ENCODE peak calls at places on chromosomes 6 and 20, in seven cellular contexts. V is IMR-90, D is trophoblast cell, Z is mesendoderm, C is H9, M is mesenchymal stem cell, L is H1. I is an unnamed sample. For H3K27me3, the result is how much of the 10 kb centered on the place peaks cover.

GRCh38 chr6:1079525-1079924 is 232.4 kb upstream of the FOXQ1 start:
- DNase-seq in V (no peak), D (peak), Z (peak), C (no peak), M (peak), L (no peak), I (no peak)

GRCh38 chr20:20318318-20319161 is 49.4 kb upstream of the INSM1 start:
- DNase-seq in V (no peak), D (no peak), Z (no peak), C (no peak), M (no peak), L (no peak), I (no peak)

GRCh38 chr20:44776977-44777376 is 31.3 kb downstream of the KCNK15 start:
- DNase-seq in V (peak), D (no peak), Z (peak), C (no peak), M (peak), L (peak), I (peak)

GRCh38 chr20:5197847-5198650 is 71.2 kb downstream of the CDS2 start:
- DNase-seq in V (no peak), D (no peak), Z (no peak), C (no peak), M (no peak), L (no peak), I (no peak)

GRCh38 chr6:105587349-105588115 is 184.7 kb upstream of the PREP start:
- DNase-seq in V (peak), D (peak), Z (no peak), C (no peak), M (peak), L (no peak), I (no peak)

GRCh38 chr6:70379473-70380013 is 33.8 kb upstream of the FAM135A start:
- DNase-seq in V (no peak), D (no peak), Z (no peak), C (no peak), M (no peak), L (no peak), I (no peak)

GRCh38 chr6:44113396-44113795 is 13.9 kb downstream of the MRPL14 start:
- DNase-seq in V (no peak), D (no peak), Z (peak), C (no peak), M (no peak), L (no peak), I (no peak)

GRCh38 chr6:73801652-73802268 is 105.8 kb downstream of the CD109 start:
- DNase-seq in V (peak), D (no peak), Z (no peak), C (no peak), M (no peak), L (no peak), I (no peak)

GRCh38 chr6:125552819-125553218 is 196.6 kb upstream of the HEY2 start:
- DNase-seq in V (no peak), D (no peak), Z (no peak), C (no peak), M (no peak), L (no peak), I (no peak)

GRCh38 chr6:26457407-26457795 is 354 bp upstream of the BTN2A1 start:
- DNase-seq in V (no peak), D (no peak), Z (peak), C (peak), M (no peak), L (peak), I (no peak)

GRCh38 chr20:37941992-37942391 is 39.1 kb downstream of the VSTM2L start:
- DNase-seq in V (no peak), D (no peak), Z (no peak), C (peak), M (no peak), L (no peak), I (no peak)

GRCh38 chr6:163383912-163384311 is 30.6 kb upstream of the QKI start:
- DNase-seq in V (peak), D (no peak), Z (no peak), C (no peak), M (no peak), L (no peak), I (no peak)

GRCh38 chr20:51542033-51542893 is at the start of gene NFATC2:
- DNase-seq in V (no peak), D (no peak), Z (peak), C (peak), M (no peak), L (peak), I (no peak)

GRCh38 chr6:42709871-42710270 is 12.5 kb downstream of the PRPH2 start:
- DNase-seq in V (no peak), D (no peak), Z (no peak), C (no peak), M (no peak), L (no peak), I (no peak)

GRCh38 chr20:33328157-33328556 is 45.1 kb downstream of the BPIFB1 start:
- DNase-seq in V (no peak), D (no peak), Z (no peak), C (no peak), M (no peak), L (no peak), I (no peak)

GRCh38 chr20:31543966-31544598 is 29.8 kb downstream of the HM13 start:
- DNase-seq in V (peak), D (no peak), Z (peak), C (no peak), M (peak), L (no peak), I (no peak)

GRCh38 chr6:22830463-22830862 is 261.1 kb downstream of the HDGFL1 start:
- DNase-seq in V (no peak), D (no peak), Z (no peak), C (no peak), M (no peak), L (no peak), I (no peak)

GRCh38 chr6:130148181-130148580 is 74.6 kb downstream of the SAMD3 start:
- DNase-seq in V (no peak), D (no peak), Z (peak), C (no peak), M (no peak), L (no peak), I (no peak)

GRCh38 chr6:151004415-151005024 is 139.0 kb downstream of the MTHFD1L start:
- DNase-seq in V (peak), D (peak), Z (no peak), C (no peak), M (peak), L (no peak), I (no peak)

GRCh38 chr6:3139090-3139903 is 18.0 kb downstream of the TUBB2A start:
- DNase-seq in V (peak), D (peak), Z (no peak), C (no peak), M (peak), L (no peak), I (no peak)

GRCh38 chr6:107753778-107754177 is 70.3 kb downstream of the SCML4 start:
- DNase-seq in V (no peak), D (no peak), Z (no peak), C (no peak), M (no peak), L (no peak), I (no peak)

GRCh38 chr20:57897156-57897874 is 187.5 kb upstream of the PMEPA1 start:
- DNase-seq in V (no peak), D (no peak), Z (no peak), C (no peak), M (no peak), L (no peak), I (no peak)

GRCh38 chr20:48789185-48789668 is 38.6 kb downstream of the PREX1 start:
- DNase-seq in V (no peak), D (no peak), Z (no peak), C (no peak), M (no peak), L (no peak), I (no peak)

GRCh38 chr6:168247456-168248147 is 72.0 kb downstream of the DACT2 start:
- DNase-seq in V (no peak), D (no peak), Z (no peak), C (no peak), M (peak), L (no peak), I (no peak)

GRCh38 chr6:70166088-70166958 is 136.6 kb downstream of the COL9A1 start:
- DNase-seq in V (peak), D (peak), Z (peak), C (peak), M (peak), L (peak), I (peak)

GRCh38 chr6:126176266-126176665 is 163.6 kb upstream of the CENPW start:
- DNase-seq in V (peak), D (no peak), Z (peak), C (no peak), M (peak), L (no peak), I (no peak)

GRCh38 chr6:36371231-36371630 is 16.2 kb downstream of the ETV7 start:
- DNase-seq in V (no peak), D (no peak), Z (no peak), C (no peak), M (no peak), L (no peak), I (no peak)

GRCh38 chr6:26175428-26176181 is 88.4 kb downstream of the HFE start:
- DNase-seq in V (peak), D (peak), Z (peak), C (no peak), M (peak), L (peak), I (peak)

GRCh38 chr20:34108616-34109174 is 3.3 kb downstream of the EIF2S2 start:
- DNase-seq in V (no peak), D (no peak), Z (no peak), C (no peak), M (no peak), L (no peak), I (no peak)

GRCh38 chr6:157981395-157982296 is at the start of gene SYNJ2:
- DNase-seq in V (peak), D (peak), Z (peak), C (peak), M (peak), L (peak), I (peak)

GRCh38 chr20:9246731-9247130 is 177.8 kb downstream of the PLCB4 start:
- DNase-seq in V (no peak), D (no peak), Z (no peak), C (no peak), M (no peak), L (no peak), I (no peak)

GRCh38 chr6:167092672-167093339 is 30.1 kb upstream of the CCR6 start:
- DNase-seq in V (no peak), D (no peak), Z (no peak), C (no peak), M (no peak), L (no peak), I (no peak)

GRCh38 chr20:52332649-52333048 is 141.1 kb upstream of the ZFP64 start:
- DNase-seq in V (no peak), D (no peak), Z (no peak), C (no peak), M (no peak), L (no peak), I (no peak)

GRCh38 chr6:104639671-104640070 is 220.0 kb downstream of the HACE1 start:
- DNase-seq in V (peak), D (no peak), Z (no peak), C (no peak), M (peak), L (no peak), I (no peak)

DNA sequence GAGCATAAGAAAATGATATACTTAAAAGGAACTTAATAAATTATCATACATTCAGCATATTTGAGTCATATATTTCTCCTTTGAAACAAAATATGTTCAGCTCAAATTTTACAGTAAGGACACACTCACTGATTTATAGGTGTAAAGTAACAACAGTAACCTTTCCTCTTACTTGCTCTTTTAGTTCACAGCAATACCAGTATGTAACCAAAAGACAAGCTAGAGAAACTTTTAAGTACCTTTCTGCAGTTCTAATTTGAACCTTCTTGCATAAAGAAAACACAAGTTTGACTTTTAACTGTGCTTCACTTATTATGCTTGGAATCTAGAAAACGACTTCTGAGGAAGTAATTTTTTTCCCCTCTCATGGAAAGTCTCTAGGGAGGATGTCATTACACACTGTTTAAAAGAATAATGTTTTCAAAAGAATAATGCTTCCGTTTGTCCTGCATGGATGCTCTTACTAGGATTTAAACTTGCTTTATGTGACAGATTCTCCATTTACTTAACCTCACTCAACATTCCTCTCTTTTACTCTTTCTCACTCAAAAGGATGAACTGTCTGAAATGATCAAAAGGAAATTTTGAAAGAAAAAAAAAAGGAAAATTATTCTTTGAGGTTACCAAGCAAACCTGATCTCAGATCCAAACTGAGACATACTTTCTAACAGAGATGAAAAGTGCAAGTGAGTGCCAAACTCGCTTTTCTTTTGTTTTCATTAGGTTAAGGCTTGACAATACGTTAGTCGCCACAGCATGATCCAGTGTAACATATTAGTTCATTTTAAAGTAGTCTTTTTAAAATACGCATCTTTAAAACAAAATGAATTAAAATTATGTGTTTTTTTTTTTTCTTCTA is 22.4 kb upstream of the CALHM6 start:
- DNase-seq in V (no peak), D (no peak), Z (no peak), C (no peak), M (no peak), L (no peak), I (no peak)
- H2AK5ac ChIP-seq in V (no peak), D (no peak), Z (no peak), C (no peak), M (no peak), L (no peak), I (no peak)

GRCh38 chr20:46130534-46130933 is 12.4 kb downstream of the CD40 start:
- DNase-seq in V (no peak), D (no peak), Z (no peak), C (no peak), M (no peak), L (no peak), I (no peak)

GRCh38 chr20:46131396-46131795 is 13.3 kb downstream of the CD40 start:
- DNase-seq in V (peak), D (no peak), Z (no peak), C (no peak), M (no peak), L (no peak), I (no peak)

GRCh38 chr20:46127396-46128010 is 9.4 kb downstream of the CD40 start:
- DNase-seq in V (no peak), D (peak), Z (no peak), C (peak), M (no peak), L (no peak), I (no peak)

GRCh38 chr20:46128310-46129151 is 10.4 kb downstream of the CD40 start:
- DNase-seq in V (no peak), D (no peak), Z (peak), C (peak), M (peak), L (peak), I (peak)

GRCh38 chr20:46129955-46130481 is 11.9 kb downstream of the CD40 start:
- DNase-seq in V (no peak), D (no peak), Z (peak), C (no peak), M (peak), L (no peak), I (no peak)
- H3K4me2 ChIP-seq in V (no peak), D (no peak), Z (no peak), C (no peak), M (no peak), L (no peak), I (no peak)

DNA sequence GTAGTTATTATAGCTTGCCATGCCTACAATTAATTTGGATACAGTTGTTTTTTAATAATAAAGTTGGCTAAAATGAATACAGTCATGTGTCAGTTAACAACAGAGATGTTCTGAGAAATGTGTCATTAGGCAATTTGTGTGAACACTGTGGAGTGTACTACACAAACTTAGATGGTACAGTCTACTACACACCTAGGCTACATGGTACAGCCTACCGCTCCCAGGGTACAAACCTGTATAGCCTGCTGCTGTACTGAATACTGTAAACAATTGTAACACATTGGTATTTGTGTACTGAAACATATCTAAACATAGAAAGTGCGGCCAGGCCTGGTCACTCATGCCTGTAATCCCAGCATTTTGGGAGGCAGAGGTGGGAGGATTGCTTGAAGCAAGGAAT is 50.2 kb downstream of the MYLIP start:
- DNase-seq in V (no peak), D (no peak), Z (no peak), C (no peak), M (no peak), L (no peak), I (no peak)
- H3K27me3 ChIP-seq in V (under half), D (under half), Z (under half), C (under half), M (under half), L (under half), I (under half)

GRCh38 chr6:82924799-82925535 is 140.7 kb downstream of the UBE3D start:
- DNase-seq in V (peak), D (no peak), Z (no peak), C (no peak), M (no peak), L (no peak), I (no peak)
- H2AK5ac ChIP-seq in V (no peak), D (no peak), Z (no peak), C (no peak), M (no peak), L (no peak), I (no peak)

GRCh38 chr20:53752971-53753879 is 159.6 kb upstream of the ZNF217 start:
- DNase-seq in V (peak), D (no peak), Z (peak), C (no peak), M (peak), L (no peak), I (no peak)

GRCh38 chr20:53750827-53751393 is 157.3 kb upstream of the ZNF217 start:
- DNase-seq in V (peak), D (no peak), Z (peak), C (no peak), M (peak), L (no peak), I (no peak)

GRCh38 chr20:53751394-53752368 is 158.0 kb upstream of the ZNF217 start:
- DNase-seq in V (no peak), D (no peak), Z (no peak), C (no peak), M (peak), L (no peak), I (no peak)

GRCh38 chr20:53753880-53754459 is 160.3 kb upstream of the ZNF217 start:
- DNase-seq in V (no peak), D (no peak), Z (no peak), C (no peak), M (no peak), L (no peak), I (no peak)

DNA sequence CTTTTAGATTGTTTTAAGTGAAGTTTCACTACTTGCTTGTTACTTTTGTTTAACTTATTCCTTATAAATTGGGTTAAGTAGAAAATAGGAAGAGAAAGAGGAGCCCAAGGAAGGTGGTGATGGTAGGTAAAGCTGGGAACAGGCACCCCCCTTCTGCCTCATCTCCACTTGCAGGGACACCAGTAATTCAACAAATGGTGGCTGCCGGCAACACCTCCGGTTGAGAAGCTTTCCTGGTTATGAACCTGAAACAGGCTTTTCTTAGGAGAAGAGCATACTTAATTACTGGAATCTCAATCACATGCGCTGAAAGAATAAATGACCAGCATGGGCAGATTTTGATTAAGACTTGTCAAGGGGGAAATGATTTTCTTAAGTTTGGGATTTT is 158.9 kb upstream of the ZNF217 start:
- DNase-seq in V (no peak), D (no peak), Z (no peak), C (no peak), M (no peak), L (no peak), I (no peak)
- H3K4me2 ChIP-seq in V (no peak), D (no peak), Z (no peak), C (no peak), M (no peak), L (no peak), I (no peak)

GRCh38 chr6:159170333-159170672 is 1.1 kb downstream of the FNDC1 start:
- DNase-seq in V (no peak), D (no peak), Z (no peak), C (no peak), M (no peak), L (no peak), I (peak)
- H3K27me3 ChIP-seq in V (under half), D (under half), Z (under half), C (under half), M (half or more), L (half or more), I (half or more)

GRCh38 chr20:36340593-36340990 is 34.5 kb downstream of the DLGAP4 start:
- DNase-seq in V (no peak), D (no peak), Z (no peak), C (no peak), M (no peak), L (no peak), I (no peak)
- H2AK5ac ChIP-seq in V (no peak), D (no peak), Z (no peak), C (no peak), M (no peak), L (no peak), I (no peak)